ENCODE peak calls at places on chromosomes 2 and 18, in nine cellular contexts. J, B, U, L, M, X, E, P and C are unnamed samples.

GRCh38 chr2:115105966-115106365 is 663.5 kb downstream of the DPP10 start:
- DNase-seq in M (no peak), B (no peak), J (no peak), X (no peak), U (no peak), L (no peak), E (no peak), P (no peak), C (no peak)

GRCh38 chr2:144944506-144945230 is 424.7 kb upstream of the ZEB2 start:
- DNase-seq in X (no peak), L (no peak), U (no peak), P (no peak), J (no peak), M (no peak), E (no peak), B (no peak), C (no peak)

GRCh38 chr18:484749-485464 is 15.6 kb downstream of the COLEC12 start:
- DNase-seq in B (no peak), M (no peak), E (peak; percentile 35), L (no peak), J (no peak), P (no peak), X (no peak), U (no peak), C (no peak)

GRCh38 chr2:75162897-75163296 is 36.4 kb downstream of the TACR1 start:
- DNase-seq in U (peak; percentile 15), L (no peak), E (peak; percentile 24), B (no peak), P (no peak), M (no peak), J (no peak), X (no peak), C (no peak)

GRCh38 chr2:179049546-179050311 is at the start of gene CCDC141:
- DNase-seq in E (no peak), B (no peak), L (no peak), X (no peak), U (peak; percentile 37), P (peak; percentile 34), M (no peak), J (no peak), C (no peak)

GRCh38 chr2:234682492-234683228 is 185.8 kb upstream of the ARL4C start:
- DNase-seq in B (no peak), L (peak; percentile 42), J (no peak), M (no peak), P (no peak), E (peak; percentile 65), X (peak; percentile 68), U (no peak), C (no peak)

GRCh38 chr2:231545105-231545902 is 15.1 kb upstream of the NMUR1 start:
- DNase-seq in M (no peak), U (peak; percentile 98), X (peak; percentile 9), E (peak; percentile 83), B (no peak), J (peak; percentile 40), P (peak; percentile 38), L (no peak), C (peak; percentile 67)

GRCh38 chr2:240326246-240326645 is 109.2 kb upstream of the GPC1 start:
- DNase-seq in E (no peak), U (no peak), M (no peak), L (peak; percentile 48), P (no peak), X (no peak), B (no peak), J (no peak), C (no peak)

GRCh38 chr2:158748925-158749590 is 46.1 kb upstream of the DAPL1 start:
- DNase-seq in U (no peak), L (no peak), J (no peak), B (no peak), X (no peak), M (no peak), E (no peak), P (no peak), C (no peak)

GRCh38 chr2:102355526-102356380 is at the start of gene IL18R1:
- DNase-seq in E (peak; percentile 72), P (peak; percentile 74), J (peak; percentile 61), B (peak; percentile 82), L (peak; percentile 90), U (peak; percentile 42), X (peak; percentile 33), M (peak; percentile 51), C (peak; percentile 4)

GRCh38 chr18:71942433-71942832 is 601.7 kb downstream of the CBLN2 start:
- DNase-seq in M (no peak), U (no peak), J (no peak), B (no peak), X (no peak), L (peak; percentile 60), E (peak; percentile 15), P (no peak), C (no peak)

GRCh38 chr18:24802439-24802838 is 342.0 kb downstream of the HRH4 start:
- DNase-seq in U (no peak), E (no peak), P (no peak), X (no peak), L (no peak), J (no peak), B (no peak), M (no peak), C (no peak)

GRCh38 chr2:16832910-16833309 is 167.3 kb upstream of the CYRIA start:
- DNase-seq in B (no peak), U (no peak), P (no peak), E (peak; percentile 47), L (no peak), J (no peak), M (no peak), X (no peak), C (no peak)

GRCh38 chr2:108229875-108230274 is 9.9 kb upstream of the SULT1C3 start:
- DNase-seq in P (no peak), M (no peak), B (no peak), L (no peak), J (no peak), E (no peak), U (no peak), X (no peak), C (no peak)